ENCODE peak calls at places on chromosomes 7 and 10, in four cellular contexts. U, O, G and L are unnamed samples.

GRCh38 chr7:25389489-25390106 is 161.3 kb upstream of the NPVF start:
- DNase-seq in U (peak; percentile 20), O (peak; percentile 67), G (no peak), L (no peak)

GRCh38 chr7:77330169-77330882 is 85.8 kb downstream of the GSAP start:
- DNase-seq in U (peak; percentile 45), O (peak; percentile 78), G (no peak), L (no peak)

GRCh38 chr10:69901623-69902505 is 100.2 kb downstream of the COL13A1 start:
- DNase-seq in U (peak; percentile 36), O (peak; percentile 54), G (no peak), L (no peak)

GRCh38 chr7:99102809-99103690 is 40.9 kb downstream of the SMURF1 start:
- DNase-seq in U (no peak), O (peak; percentile 88), G (no peak), L (no peak)

GRCh38 chr10:3106908-3107425 is 39.6 kb downstream of the PFKP start:
- DNase-seq in U (no peak), O (no peak), G (no peak), L (no peak)

GRCh38 chr7:111560773-111561658 is 1.3 kb downstream of the IMMP2L start:
- DNase-seq in U (peak; percentile 8), O (peak; percentile 66), G (no peak), L (no peak)

GRCh38 chr10:12902135-12902572 is 99.4 kb downstream of the CCDC3 start:
- DNase-seq in U (peak; percentile 81), O (peak; percentile 66), G (no peak), L (peak; percentile 55)

GRCh38 chr10:69657417-69657816 is 27.4 kb downstream of the FAM241B start:
- DNase-seq in U (no peak), O (no peak), G (no peak), L (no peak)

GRCh38 chr7:30922596-30922995 is 10.9 kb downstream of the AQP1 start:
- DNase-seq in U (no peak), O (no peak), G (no peak), L (no peak)

GRCh38 chr10:17673517-17674051 is 29.6 kb downstream of the STAM start:
- DNase-seq in U (no peak), O (peak; percentile 92), G (peak; percentile 84), L (no peak)

GRCh38 chr10:112985701-112986510 is 35.9 kb downstream of the TCF7L2 start:
- DNase-seq in U (no peak), O (peak; percentile 56), G (no peak), L (no peak)

GRCh38 chr7:29080803-29081202 is 65.5 kb downstream of the CPVL start:
- DNase-seq in U (no peak), O (no peak), G (no peak), L (no peak)

GRCh38 chr7:48052748-48053147 is 17.4 kb downstream of the C7orf57 start:
- DNase-seq in U (no peak), O (peak; percentile 73), G (no peak), L (no peak)

GRCh38 chr10:27258838-27259532 is 18.4 kb upstream of the ACBD5 start:
- DNase-seq in U (peak; percentile 56), O (no peak), G (no peak), L (no peak)

GRCh38 chr7:136294977-136295376 is 317.8 kb upstream of the MTPN start:
- DNase-seq in U (no peak), O (no peak), G (no peak), L (no peak)
- TF ChIP-seq CTCF in U (no peak), O (no peak), G (no peak), L (no peak)

GRCh38 chr10:6537704-6538103 is 42.4 kb downstream of the PRKCQ start:
- DNase-seq in U (no peak), O (no peak), G (no peak), L (no peak)
- TF ChIP-seq CTCF in U (no peak), O (no peak), G (no peak), L (no peak)

GRCh38 chr10:123678376-123678775 is 12.2 kb downstream of the GPR26 start:
- DNase-seq in U (no peak), O (no peak), G (no peak), L (no peak)
- TF ChIP-seq CTCF in U (no peak), O (no peak), G (no peak), L (no peak)

GRCh38 chr7:46685051-46685450 is 764.0 kb upstream of the IGFBP3 start:
- DNase-seq in U (no peak), O (peak; percentile 10), G (no peak), L (no peak)
- TF ChIP-seq CTCF in U (no peak), O (peak; percentile 20), G (no peak), L (no peak)

DNA sequence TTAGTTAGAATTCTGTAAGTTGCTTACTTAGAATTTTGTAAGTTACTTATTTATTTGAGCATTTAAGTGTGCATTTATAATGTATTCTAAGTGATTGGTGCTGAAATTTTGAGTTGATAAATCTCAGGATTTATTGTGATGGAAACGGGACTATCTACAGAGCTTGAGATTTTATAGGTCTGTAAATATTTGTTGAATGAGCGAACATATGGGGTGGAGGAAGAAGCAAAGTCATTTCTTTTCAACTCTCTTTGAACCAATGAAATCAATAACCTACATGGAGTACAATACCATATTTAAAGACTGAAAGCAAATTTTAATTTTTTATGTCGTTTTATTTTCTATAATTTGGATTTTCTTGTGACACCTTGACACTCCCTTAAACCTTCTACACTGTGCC is 204.0 kb downstream of the DYNC1I1 start:
- DNase-seq in U (no peak), O (no peak), G (no peak), L (no peak)
- TF ChIP-seq CTCF in U (no peak), O (no peak), G (no peak), L (no peak)

GRCh38 chr10:121237718-121238117 is 360.5 kb downstream of the FGFR2 start:
- DNase-seq in U (no peak), O (no peak), G (no peak), L (no peak)
- TF ChIP-seq CTCF in U (no peak), O (no peak), G (no peak), L (no peak)